ENCODE peak calls at places on chromosomes 12 and 14, in seven cellular contexts. Y, F, T, G, J, H and W are unnamed samples.

GRCh38 chr12:49706351-49707126 is 666 bp downstream of the FMNL3 start:
- DNase-seq in J (no peak), Y (peak; percentile 61), H (peak; percentile 50), T (peak; percentile 38), G (peak; percentile 54), F (peak; percentile 82), W (peak; percentile 40)

GRCh38 chr12:122282066-122282465 is 15.8 kb upstream of the VPS33A start:
- DNase-seq in T (peak; percentile 48), Y (peak; percentile 76), J (no peak), H (peak; percentile 88), G (no peak), F (no peak), W (peak; percentile 58)

GRCh38 chr12:90043264-90043663 is 334.6 kb upstream of the ATP2B1 start:
- DNase-seq in Y (peak; percentile 79), T (no peak), J (no peak), G (no peak), F (no peak), H (peak; percentile 57), W (peak; percentile 26)

GRCh38 chr14:52299692-52300278 is 14.3 kb upstream of the PTGER2 start:
- DNase-seq in T (peak; percentile 78), Y (peak; percentile 77), F (peak; percentile 66), G (no peak), J (peak; percentile 6), H (peak; percentile 84), W (peak; percentile 75)

GRCh38 chr14:25111061-25111601 is 61.2 kb upstream of the STXBP6 start:
- DNase-seq in H (peak; percentile 96), F (peak; percentile 76), T (peak; percentile 53), G (peak; percentile 38), Y (peak; percentile 96), J (no peak), W (peak; percentile 73)

GRCh38 chr12:67843257-67843656 is 146.0 kb upstream of the IFNG-AS1 start:
- DNase-seq in H (no peak), J (no peak), G (no peak), F (no peak), Y (no peak), T (no peak), W (no peak)

GRCh38 chr12:48279096-48279495 is 71.6 kb downstream of the ZNF641 start:
- DNase-seq in F (no peak), H (no peak), Y (no peak), J (no peak), G (no peak), T (no peak), W (no peak)

GRCh38 chr14:50340945-50341344 is 28.8 kb downstream of the DMAC2L start:
- DNase-seq in H (no peak), F (no peak), G (no peak), T (no peak), Y (no peak), J (no peak), W (no peak)

GRCh38 chr12:93040367-93040766 is 111.3 kb upstream of the EEA1 start:
- DNase-seq in Y (no peak), J (no peak), F (no peak), H (no peak), T (no peak), G (no peak), W (no peak)

GRCh38 chr14:60561845-60562746 is 53.1 kb downstream of the SIX6 start:
- DNase-seq in T (peak; percentile 82), F (peak; percentile 89), J (peak; percentile 1), G (peak; percentile 38), H (peak; percentile 94), Y (peak; percentile 92), W (peak; percentile 75)

GRCh38 chr14:76272349-76272748 is 103.6 kb upstream of the ESRRB start:
- DNase-seq in T (no peak), H (no peak), Y (no peak), J (no peak), F (no peak), G (no peak), W (no peak)

GRCh38 chr12:128586630-128587029 is 237.1 kb downstream of the SLC15A4 start:
- DNase-seq in T (no peak), G (no peak), H (no peak), F (no peak), Y (no peak), J (no peak), W (no peak)

GRCh38 chr14:101058571-101058970 is 155.0 kb upstream of the RTL1 start:
- DNase-seq in H (peak; percentile 41), J (no peak), F (no peak), G (no peak), T (no peak), Y (no peak), W (peak; percentile 64)

GRCh38 chr12:105882404-105882803 is 256.4 kb downstream of the NUAK1 start:
- DNase-seq in J (no peak), H (peak; percentile 50), G (no peak), Y (no peak), F (peak; percentile 45), T (no peak), W (peak; percentile 38)